ENCODE peak calls at places on chromosomes 7 and 10, in six cellular contexts. U is stomach, K is HFFc6, G is fibroblast of villous mesenchyme, D is GM20000, W is AG04450. L is an unnamed sample.

GRCh38 chr7:91892821-91893340 is 12.4 kb upstream of the MTERF1 start:
- DNase-seq in U (no peak), K (peak), G (peak), D (no peak), W (no peak), L (no peak)

GRCh38 chr7:21135437-21135836 is 292.4 kb upstream of the SP4 start:
- DNase-seq in U (no peak), K (no peak), G (no peak), D (no peak), W (no peak), L (no peak)

GRCh38 chr7:140635821-140636220 is 4.8 kb downstream of the DENND2A start:
- DNase-seq in U (no peak), K (no peak), G (no peak), D (no peak), W (no peak), L (no peak)

GRCh38 chr7:80060218-80060806 is 74.3 kb upstream of the GNAI1 start:
- DNase-seq in U (no peak), K (peak), G (peak), D (peak), W (peak), L (peak)

GRCh38 chr10:12844796-12845524 is 156.6 kb downstream of the CCDC3 start:
- DNase-seq in U (no peak), K (peak), G (peak), D (no peak), W (peak), L (no peak)

GRCh38 chr7:100929811-100930174 is 19.5 kb upstream of the MUC3A start:
- DNase-seq in U (no peak), K (no peak), G (no peak), D (no peak), W (no peak), L (no peak)

GRCh38 chr10:44233561-44234470 is 151.1 kb downstream of the CXCL12 start:
- DNase-seq in U (peak), K (no peak), G (peak), D (no peak), W (peak), L (no peak)

GRCh38 chr10:92052088-92052487 is 128.5 kb downstream of the BTAF1 start:
- DNase-seq in U (peak), K (no peak), G (no peak), D (no peak), W (no peak), L (no peak)

GRCh38 chr7:137443616-137444015 is 100.1 kb upstream of the PTN start:
- DNase-seq in U (no peak), K (peak), G (peak), D (no peak), W (no peak), L (no peak)

GRCh38 chr7:50856231-50856630 is 73.5 kb upstream of the GRB10 start:
- DNase-seq in U (peak), K (no peak), G (no peak), D (no peak), W (no peak), L (no peak)

GRCh38 chr7:11192506-11192905 is 218.8 kb downstream of the PHF14 start:
- DNase-seq in U (no peak), K (peak), G (peak), D (no peak), W (no peak), L (no peak)

GRCh38 chr10:79406683-79407396 is 38.6 kb downstream of the ZCCHC24 start:
- DNase-seq in U (no peak), K (no peak), G (no peak), D (no peak), W (no peak), L (no peak)

GRCh38 chr7:4788627-4789189 is 13.3 kb downstream of the AP5Z1 start:
- DNase-seq in U (no peak), K (no peak), G (no peak), D (no peak), W (no peak), L (no peak)

GRCh38 chr10:44416976-44417375 is 32.1 kb upstream of the CXCL12 start:
- DNase-seq in U (no peak), K (no peak), G (no peak), D (no peak), W (no peak), L (no peak)

GRCh38 chr10:75035975-75036708 is 75.3 kb upstream of the SAMD8 start:
- DNase-seq in U (no peak), K (peak), G (peak), D (peak), W (no peak), L (peak)

GRCh38 chr7:52586704-52587103 is 448.7 kb upstream of the POM121L12 start:
- DNase-seq in U (no peak), K (no peak), G (no peak), D (no peak), W (no peak), L (no peak)

GRCh38 chr10:30028006-30028441 is 31.4 kb downstream of the JCAD start:
- DNase-seq in U (peak), K (no peak), G (no peak), D (no peak), W (no peak), L (no peak)

DNA sequence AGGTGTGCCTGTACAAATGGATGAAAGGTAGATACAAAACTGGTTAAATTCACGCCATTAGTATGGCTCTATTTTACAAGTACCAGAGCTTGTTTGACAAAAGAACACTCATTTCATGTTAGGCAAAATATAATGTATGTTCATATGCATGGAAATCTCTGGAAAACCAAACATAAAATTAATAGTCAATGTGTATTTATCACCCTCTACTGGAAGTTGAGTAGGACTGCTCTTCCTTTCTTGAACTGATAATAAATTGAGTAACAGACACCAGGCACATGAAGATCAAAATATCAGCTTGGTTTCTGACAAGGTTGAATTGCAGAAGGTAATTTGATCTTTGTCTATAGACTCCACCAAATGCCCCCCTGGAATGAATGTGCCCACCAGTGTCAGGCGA is 19.8 kb upstream of the AKR1B1 start:
- DNase-seq in U (no peak), K (no peak), G (peak), D (no peak), W (no peak), L (no peak)
- TF ChIP-seq CTCF in U (no peak), K (peak), G (peak), D (no peak), W (peak), L (no peak)

GRCh38 chr7:125030756-125031387 is 101.2 kb upstream of the POT1 start:
- DNase-seq in U (no peak), K (no peak), G (no peak), D (no peak), W (no peak), L (no peak)
- TF ChIP-seq CTCF in U (no peak), K (no peak), G (no peak), D (no peak), W (no peak), L (no peak)

GRCh38 chr10:129400426-129400825 is 66.6 kb upstream of the MGMT start:
- DNase-seq in U (no peak), K (no peak), G (no peak), D (no peak), W (no peak), L (no peak)
- TF ChIP-seq CTCF in U (no peak), K (no peak), G (no peak), D (no peak), W (no peak), L (no peak)

GRCh38 chr10:62637249-62638061 is 167.1 kb upstream of the ADO start:
- DNase-seq in U (peak), K (peak), G (peak), D (peak), W (no peak), L (peak)

GRCh38 chr10:62639139-62639538 is 165.4 kb upstream of the ADO start:
- DNase-seq in U (no peak), K (no peak), G (no peak), D (no peak), W (no peak), L (no peak)

GRCh38 chr10:62635127-62635526 is 169.4 kb upstream of the ADO start:
- DNase-seq in U (no peak), K (no peak), G (no peak), D (no peak), W (no peak), L (no peak)

GRCh38 chr10:62638062-62638477 is 166.4 kb upstream of the ADO start:
- DNase-seq in U (no peak), K (no peak), G (peak), D (no peak), W (no peak), L (no peak)

GRCh38 chr10:62636825-62637248 is 167.7 kb upstream of the ADO start:
- DNase-seq in U (no peak), K (no peak), G (peak), D (no peak), W (no peak), L (no peak)
- TF ChIP-seq CTCF in U (no peak), K (peak), G (peak), D (no peak), W (peak), L (no peak)

GRCh38 chr10:50416885-50417284 is 165.6 kb upstream of the ASAH2 start:
- DNase-seq in U (no peak), K (no peak), G (peak), D (peak), W (no peak), L (no peak)
- TF ChIP-seq CTCF in U (no peak), K (no peak), G (no peak), D (no peak), W (no peak), L (no peak)

GRCh38 chr7:55423277-55423711 is 58.2 kb downstream of the LANCL2 start:
- DNase-seq in U (no peak), K (peak), G (no peak), D (no peak), W (no peak), L (no peak)
- TF ChIP-seq CTCF in U (no peak), K (peak), G (peak), D (no peak), W (peak), L (no peak)

DNA sequence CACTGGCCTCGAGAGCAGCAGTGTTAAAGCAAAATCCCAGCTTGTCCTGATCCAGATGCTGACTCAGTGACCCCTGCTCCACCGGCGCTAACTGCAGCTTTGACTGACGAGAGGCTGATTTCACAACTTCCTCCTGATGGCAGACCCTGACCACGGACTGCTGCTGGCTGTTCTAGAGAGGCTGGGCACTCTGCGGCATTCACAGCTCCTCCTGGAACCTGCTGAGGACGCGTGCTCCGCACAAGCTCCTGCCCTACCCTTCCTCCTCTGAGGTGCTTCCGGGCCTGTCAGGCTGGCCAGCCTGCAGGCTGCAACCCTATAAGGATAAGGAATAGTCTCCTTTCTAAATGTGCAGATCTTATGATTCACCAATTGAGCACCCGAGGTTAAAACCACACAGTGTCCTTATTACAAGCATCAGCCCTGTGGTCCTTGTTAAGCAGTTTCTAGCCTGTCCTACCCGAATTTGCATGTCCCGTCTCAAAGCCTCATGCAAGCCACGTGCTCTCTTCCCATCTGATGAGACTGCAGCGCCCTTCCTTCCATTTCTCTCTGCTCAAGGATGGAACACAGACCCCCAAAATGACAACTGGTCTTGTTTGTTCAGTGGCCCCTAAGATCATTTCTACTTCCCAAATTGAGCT is 35.5 kb upstream of the NCAPG2 start:
- DNase-seq in U (peak), K (peak), G (peak), D (no peak), W (peak), L (no peak)
- TF ChIP-seq CTCF in U (no peak), K (no peak), G (no peak), D (no peak), W (no peak), L (no peak)

L was measured in GM10248.